ENCODE peak calls at places on chromosomes 11 and 22, in nine cellular contexts. P is A172; M is small intestine; S is iPS-NIHi11; F is DMS153; W is activated CD4-positive, alpha-beta T cell treated with anti-CD3 and anti-CD28 coated beads, Interleukin-2, amount 50 U/mL, for 1 hour; U is HFFc6; C is T-helper 2 cell; K is activated T-cell treated with anti-CD3 and anti-CD28 coated beads for 1 hour. J is an unnamed sample.

GRCh38 chr22:42893366-42894150 is 36.5 kb upstream of the ARFGAP3 start:
- DNase-seq in P (no peak), M (no peak), S (no peak), F (no peak), W (no peak), U (no peak), C (peak), K (no peak), J (no peak)

GRCh38 chr22:37907036-37907954 is 1.2 kb downstream of the MICALL1 start:
- DNase-seq in P (no peak), M (no peak), S (no peak), F (no peak), W (no peak), U (peak), C (no peak), K (no peak), J (peak)

GRCh38 chr11:12602421-12602820 is 71.8 kb upstream of the TEAD1 start:
- DNase-seq in P (peak), M (no peak), S (no peak), F (no peak), W (no peak), U (no peak), C (no peak), K (no peak), J (no peak)

GRCh38 chr22:45331486-45331885 is 21.8 kb downstream of the FAM118A start:
- DNase-seq in P (no peak), M (no peak), S (no peak), F (no peak), W (no peak), U (no peak), C (no peak), K (no peak), J (no peak)

GRCh38 chr11:8033791-8034585 is 46.9 kb downstream of the EIF3F start:
- DNase-seq in P (no peak), M (no peak), S (no peak), F (no peak), W (no peak), U (no peak), C (no peak), K (no peak), J (no peak)

GRCh38 chr11:12693485-12694181 is 19.4 kb downstream of the TEAD1 start:
- DNase-seq in P (peak), M (peak), S (no peak), F (peak), W (no peak), U (peak), C (peak), K (no peak), J (peak)

GRCh38 chr11:71342116-71342515 is 89.7 kb upstream of the SHANK2 start:
- DNase-seq in P (peak), M (no peak), S (no peak), F (no peak), W (no peak), U (no peak), C (no peak), K (no peak), J (peak)

GRCh38 chr11:67558084-67558772 is 25.4 kb upstream of the GSTP1 start:
- DNase-seq in P (no peak), M (peak), S (peak), F (no peak), W (no peak), U (no peak), C (no peak), K (no peak), J (no peak)

GRCh38 chr22:23385301-23386244 is 194.5 kb downstream of the IGLL1 start:
- DNase-seq in P (peak), M (peak), S (peak), F (peak), W (peak), U (peak), C (peak), K (peak), J (peak)

GRCh38 chr22:30488121-30488520 is 16.3 kb upstream of the SEC14L3 start:
- DNase-seq in P (no peak), M (no peak), S (peak), F (no peak), W (no peak), U (no peak), C (no peak), K (no peak), J (no peak)

GRCh38 chr11:82326853-82327252 is 406.8 kb downstream of the FAM181B start:
- DNase-seq in P (no peak), M (no peak), S (no peak), F (no peak), W (no peak), U (no peak), C (no peak), K (no peak), J (no peak)

GRCh38 chr11:32290783-32291182 is 144.6 kb downstream of the WT1 start:
- DNase-seq in P (no peak), M (no peak), S (no peak), F (no peak), W (no peak), U (no peak), C (no peak), K (no peak), J (no peak)

GRCh38 chr11:88402784-88403183 is 65.2 kb upstream of the CTSC start:
- DNase-seq in P (peak), M (no peak), S (no peak), F (no peak), W (no peak), U (peak), C (no peak), K (no peak), J (peak)

GRCh38 chr11:31809857-31810778 is 1.0 kb downstream of the PAX6 start:
- DNase-seq in P (peak), M (no peak), S (no peak), F (peak), W (no peak), U (no peak), C (no peak), K (no peak), J (no peak)

GRCh38 chr11:72814831-72815618 is 814 bp downstream of the ATG16L2 start:
- DNase-seq in P (peak), M (peak), S (peak), F (peak), W (no peak), U (peak), C (peak), K (peak), J (peak)

GRCh38 chr11:61356701-61357100 is 5.0 kb downstream of the CYB561A3 start:
- DNase-seq in P (no peak), M (no peak), S (no peak), F (no peak), W (no peak), U (no peak), C (no peak), K (no peak), J (no peak)

GRCh38 chr22:42585096-42585495 is 29.6 kb downstream of the POLDIP3 start:
- DNase-seq in P (no peak), M (no peak), S (no peak), F (no peak), W (no peak), U (no peak), C (no peak), K (no peak), J (no peak)

GRCh38 chr11:44014968-44015623 is 32.7 kb upstream of the ACCSL start:
- DNase-seq in P (no peak), M (no peak), S (no peak), F (no peak), W (no peak), U (peak), C (no peak), K (no peak), J (peak)

GRCh38 chr22:29478326-29479276 is 1.4 kb upstream of the NEFH start:
- DNase-seq in P (no peak), M (no peak), S (peak), F (no peak), W (peak), U (no peak), C (peak), K (no peak), J (no peak)

GRCh38 chr11:59184876-59185275 is 12.9 kb downstream of the DTX4 start:
- DNase-seq in P (no peak), M (no peak), S (no peak), F (no peak), W (no peak), U (no peak), C (no peak), K (no peak), J (no peak)

GRCh38 chr11:128551641-128552335 is 35.6 kb downstream of the ETS1 start:
- DNase-seq in P (no peak), M (no peak), S (no peak), F (no peak), W (no peak), U (no peak), C (peak), K (no peak), J (no peak)

GRCh38 chr11:64044730-64045386 is 9.1 kb downstream of the FLRT1 start:
- DNase-seq in P (no peak), M (no peak), S (no peak), F (peak), W (no peak), U (no peak), C (no peak), K (no peak), J (no peak)

GRCh38 chr11:75627879-75628668 is 40.8 kb downstream of the MAP6 start:
- DNase-seq in P (no peak), M (no peak), S (peak), F (no peak), W (no peak), U (no peak), C (no peak), K (no peak), J (no peak)

GRCh38 chr11:78432956-78433355 is 15.3 kb upstream of the GAB2 start:
- DNase-seq in P (no peak), M (no peak), S (no peak), F (no peak), W (no peak), U (no peak), C (no peak), K (no peak), J (no peak)

GRCh38 chr11:64918056-64918455 is 1.0 kb upstream of the ATG2A start:
- DNase-seq in P (no peak), M (no peak), S (no peak), F (no peak), W (no peak), U (peak), C (peak), K (no peak), J (peak)

GRCh38 chr11:122337241-122338176 is 221.5 kb upstream of the BLID start:
- DNase-seq in P (no peak), M (no peak), S (no peak), F (no peak), W (no peak), U (no peak), C (no peak), K (no peak), J (no peak)

GRCh38 chr11:19962795-19963163 is 197.5 kb downstream of the DBX1 start:
- DNase-seq in P (no peak), M (no peak), S (no peak), F (no peak), W (no peak), U (peak), C (no peak), K (no peak), J (peak)

GRCh38 chr11:17770048-17770652 is 35.6 kb downstream of the KCNC1 start:
- DNase-seq in P (no peak), M (peak), S (peak), F (peak), W (no peak), U (no peak), C (no peak), K (no peak), J (no peak)

GRCh38 chr11:12802418-12803085 is 128.3 kb downstream of the TEAD1 start:
- DNase-seq in P (peak), M (peak), S (peak), F (peak), W (no peak), U (peak), C (peak), K (no peak), J (peak)

GRCh38 chr11:83257638-83258229 is 28.4 kb downstream of the CCDC90B start:
- DNase-seq in P (peak), M (peak), S (no peak), F (no peak), W (no peak), U (peak), C (no peak), K (no peak), J (peak)

GRCh38 chr11:102237096-102237735 is 80.1 kb upstream of the BIRC3 start:
- DNase-seq in P (no peak), M (no peak), S (no peak), F (no peak), W (no peak), U (peak), C (no peak), K (no peak), J (peak)

J was measured in HCEC 1CT.